ENCODE peak calls at places on chromosomes 6 and 20, in nine cellular contexts. One of them, this sample, is unnamed.
A peak's percentile ranks its signal among the peaks of the same experiment; 100 is the strongest.

GRCh38 chr6:73798592-73798991 is 102.6 kb downstream of the CD109 start:
- DNase-seq in stimulated activated CD8-positive, alpha-beta memory T cell treated with anti-CD3 and anti-CD28 coated beads, Interleukin-4, amount 100 ng/mL, for 4 hours: no peak
- DNase-seq in renal cortical epithelial cell: peak; percentile 72
- DNase-seq in T-helper 9 cell: no peak
- DNase-seq in EL: peak; percentile 95
- DNase-seq in left colon: peak; percentile 28
- DNase-seq in iPS-NIHi11: peak; percentile 44
- DNase-seq in GM10248: peak; percentile 48
- DNase-seq in COR-L47: no peak
- DNase-seq in this sample: peak; percentile 64

GRCh38 chr6:138161434-138162103 is at the start of gene ARFGEF3:
- DNase-seq in iPS-NIHi11: peak; percentile 88
- DNase-seq in EL: peak; percentile 53
- DNase-seq in COR-L47: peak; percentile 40
- DNase-seq in left colon: peak; percentile 47
- DNase-seq in T-helper 9 cell: peak; percentile 37
- DNase-seq in GM10248: peak; percentile 60
- DNase-seq in stimulated activated CD8-positive, alpha-beta memory T cell treated with anti-CD3 and anti-CD28 coated beads, Interleukin-4, amount 100 ng/mL, for 4 hours: peak; percentile 30
- DNase-seq in renal cortical epithelial cell: peak; percentile 5
- DNase-seq in this sample: peak; percentile 65

GRCh38 chr6:134063966-134064445 is 11.6 kb upstream of the SLC2A12 start:
- DNase-seq in COR-L47: no peak
- DNase-seq in T-helper 9 cell: peak; percentile 25
- DNase-seq in stimulated activated CD8-positive, alpha-beta memory T cell treated with anti-CD3 and anti-CD28 coated beads, Interleukin-4, amount 100 ng/mL, for 4 hours: no peak
- DNase-seq in iPS-NIHi11: peak; percentile 75
- DNase-seq in left colon: peak; percentile 40
- DNase-seq in renal cortical epithelial cell: peak; percentile 74
- DNase-seq in GM10248: peak; percentile 76
- DNase-seq in EL: peak; percentile 73
- DNase-seq in this sample: peak; percentile 64

GRCh38 chr20:45368221-45368980 is 5.4 kb downstream of the SYS1 start:
- DNase-seq in T-helper 9 cell: no peak
- DNase-seq in stimulated activated CD8-positive, alpha-beta memory T cell treated with anti-CD3 and anti-CD28 coated beads, Interleukin-4, amount 100 ng/mL, for 4 hours: no peak
- DNase-seq in COR-L47: no peak
- DNase-seq in renal cortical epithelial cell: peak; percentile 71
- DNase-seq in iPS-NIHi11: no peak
- DNase-seq in EL: no peak
- DNase-seq in left colon: no peak
- DNase-seq in GM10248: peak; percentile 86
- DNase-seq in this sample: no peak

GRCh38 chr20:59340186-59340885 is 39.9 kb downstream of the EDN3 start:
- DNase-seq in COR-L47: no peak
- DNase-seq in EL: no peak
- DNase-seq in renal cortical epithelial cell: no peak
- DNase-seq in iPS-NIHi11: no peak
- DNase-seq in GM10248: no peak
- DNase-seq in T-helper 9 cell: no peak
- DNase-seq in stimulated activated CD8-positive, alpha-beta memory T cell treated with anti-CD3 and anti-CD28 coated beads, Interleukin-4, amount 100 ng/mL, for 4 hours: no peak
- DNase-seq in left colon: no peak
- DNase-seq in this sample: no peak

GRCh38 chr20:58086763-58087566 is 141.5 kb downstream of the ANKRD60 start:
- DNase-seq in stimulated activated CD8-positive, alpha-beta memory T cell treated with anti-CD3 and anti-CD28 coated beads, Interleukin-4, amount 100 ng/mL, for 4 hours: no peak
- DNase-seq in EL: peak; percentile 48
- DNase-seq in left colon: no peak
- DNase-seq in iPS-NIHi11: peak; percentile 81
- DNase-seq in COR-L47: peak; percentile 59
- DNase-seq in renal cortical epithelial cell: peak; percentile 47
- DNase-seq in GM10248: peak; percentile 43
- DNase-seq in T-helper 9 cell: no peak
- DNase-seq in this sample: peak; percentile 22

GRCh38 chr20:5674176-5674660 is 76.0 kb upstream of the SHLD1 start:
- DNase-seq in COR-L47: no peak
- DNase-seq in iPS-NIHi11: no peak
- DNase-seq in renal cortical epithelial cell: peak; percentile 78
- DNase-seq in left colon: no peak
- DNase-seq in stimulated activated CD8-positive, alpha-beta memory T cell treated with anti-CD3 and anti-CD28 coated beads, Interleukin-4, amount 100 ng/mL, for 4 hours: no peak
- DNase-seq in EL: no peak
- DNase-seq in GM10248: peak; percentile 48
- DNase-seq in T-helper 9 cell: no peak
- DNase-seq in this sample: no peak

GRCh38 chr20:63080411-63080810 is 73.6 kb upstream of the BHLHE23 start:
- DNase-seq in COR-L47: no peak
- DNase-seq in left colon: no peak
- DNase-seq in stimulated activated CD8-positive, alpha-beta memory T cell treated with anti-CD3 and anti-CD28 coated beads, Interleukin-4, amount 100 ng/mL, for 4 hours: no peak
- DNase-seq in T-helper 9 cell: no peak
- DNase-seq in renal cortical epithelial cell: no peak
- DNase-seq in iPS-NIHi11: no peak
- DNase-seq in EL: no peak
- DNase-seq in GM10248: no peak
- DNase-seq in this sample: no peak

GRCh38 chr6:31210842-31211241 is 40.4 kb upstream of the POU5F1 start:
- DNase-seq in COR-L47: no peak
- DNase-seq in T-helper 9 cell: no peak
- DNase-seq in renal cortical epithelial cell: no peak
- DNase-seq in GM10248: no peak
- DNase-seq in left colon: no peak
- DNase-seq in iPS-NIHi11: no peak
- DNase-seq in stimulated activated CD8-positive, alpha-beta memory T cell treated with anti-CD3 and anti-CD28 coated beads, Interleukin-4, amount 100 ng/mL, for 4 hours: no peak
- DNase-seq in EL: no peak
- DNase-seq in this sample: no peak

GRCh38 chr6:125598422-125598821 is 151.0 kb upstream of the HEY2 start:
- DNase-seq in stimulated activated CD8-positive, alpha-beta memory T cell treated with anti-CD3 and anti-CD28 coated beads, Interleukin-4, amount 100 ng/mL, for 4 hours: no peak
- DNase-seq in GM10248: no peak
- DNase-seq in renal cortical epithelial cell: peak; percentile 89
- DNase-seq in EL: peak; percentile 45
- DNase-seq in T-helper 9 cell: no peak
- DNase-seq in COR-L47: no peak
- DNase-seq in iPS-NIHi11: no peak
- DNase-seq in left colon: peak; percentile 36
- DNase-seq in this sample: no peak

GRCh38 chr6:98816799-98817198 is 17.6 kb upstream of the POU3F2 start:
- DNase-seq in stimulated activated CD8-positive, alpha-beta memory T cell treated with anti-CD3 and anti-CD28 coated beads, Interleukin-4, amount 100 ng/mL, for 4 hours: no peak
- DNase-seq in GM10248: no peak
- DNase-seq in COR-L47: no peak
- DNase-seq in left colon: no peak
- DNase-seq in iPS-NIHi11: no peak
- DNase-seq in T-helper 9 cell: no peak
- DNase-seq in EL: no peak
- DNase-seq in renal cortical epithelial cell: no peak
- DNase-seq in this sample: no peak

GRCh38 chr6:154319231-154319858 is 37.3 kb downstream of the IPCEF1 start:
- DNase-seq in stimulated activated CD8-positive, alpha-beta memory T cell treated with anti-CD3 and anti-CD28 coated beads, Interleukin-4, amount 100 ng/mL, for 4 hours: no peak
- DNase-seq in T-helper 9 cell: no peak
- DNase-seq in left colon: no peak
- DNase-seq in COR-L47: peak; percentile 6
- DNase-seq in GM10248: no peak
- DNase-seq in EL: peak; percentile 84
- DNase-seq in iPS-NIHi11: no peak
- DNase-seq in renal cortical epithelial cell: peak; percentile 82
- DNase-seq in this sample: peak; percentile 38

GRCh38 chr6:135664527-135664926 is 167.0 kb upstream of the AHI1 start:
- DNase-seq in T-helper 9 cell: no peak
- DNase-seq in GM10248: no peak
- DNase-seq in COR-L47: no peak
- DNase-seq in iPS-NIHi11: no peak
- DNase-seq in stimulated activated CD8-positive, alpha-beta memory T cell treated with anti-CD3 and anti-CD28 coated beads, Interleukin-4, amount 100 ng/mL, for 4 hours: no peak
- DNase-seq in left colon: no peak
- DNase-seq in renal cortical epithelial cell: no peak
- DNase-seq in EL: no peak
- DNase-seq in this sample: no peak

GRCh38 chr20:19348582-19348981 is 136.1 kb downstream of the SLC24A3 start:
- DNase-seq in iPS-NIHi11: no peak
- DNase-seq in renal cortical epithelial cell: no peak
- DNase-seq in COR-L47: no peak
- DNase-seq in EL: no peak
- DNase-seq in left colon: no peak
- DNase-seq in stimulated activated CD8-positive, alpha-beta memory T cell treated with anti-CD3 and anti-CD28 coated beads, Interleukin-4, amount 100 ng/mL, for 4 hours: no peak
- DNase-seq in T-helper 9 cell: no peak
- DNase-seq in GM10248: no peak
- DNase-seq in this sample: no peak

GRCh38 chr6:137933696-137934095 is 66.6 kb downstream of the TNFAIP3 start:
- DNase-seq in COR-L47: no peak
- DNase-seq in stimulated activated CD8-positive, alpha-beta memory T cell treated with anti-CD3 and anti-CD28 coated beads, Interleukin-4, amount 100 ng/mL, for 4 hours: no peak
- DNase-seq in left colon: no peak
- DNase-seq in T-helper 9 cell: no peak
- DNase-seq in iPS-NIHi11: no peak
- DNase-seq in EL: peak; percentile 82
- DNase-seq in GM10248: no peak
- DNase-seq in renal cortical epithelial cell: peak; percentile 51
- DNase-seq in this sample: no peak

GRCh38 chr6:105317607-105318533 is 85.0 kb downstream of the PREP start:
- DNase-seq in GM10248: no peak
- DNase-seq in iPS-NIHi11: peak; percentile 23
- DNase-seq in T-helper 9 cell: no peak
- DNase-seq in COR-L47: peak; percentile 45
- DNase-seq in left colon: no peak
- DNase-seq in stimulated activated CD8-positive, alpha-beta memory T cell treated with anti-CD3 and anti-CD28 coated beads, Interleukin-4, amount 100 ng/mL, for 4 hours: no peak
- DNase-seq in renal cortical epithelial cell: no peak
- DNase-seq in EL: no peak
- DNase-seq in this sample: peak; percentile 47

GRCh38 chr6:138539882-138540281 is 40.6 kb upstream of the NHSL1 start:
- DNase-seq in left colon: no peak
- DNase-seq in T-helper 9 cell: no peak
- DNase-seq in renal cortical epithelial cell: no peak
- DNase-seq in iPS-NIHi11: no peak
- DNase-seq in GM10248: no peak
- DNase-seq in stimulated activated CD8-positive, alpha-beta memory T cell treated with anti-CD3 and anti-CD28 coated beads, Interleukin-4, amount 100 ng/mL, for 4 hours: no peak
- DNase-seq in EL: no peak
- DNase-seq in COR-L47: no peak
- DNase-seq in this sample: no peak

GRCh38 chr20:45863543-45864470 is 6.4 kb downstream of the ZSWIM3 start:
- DNase-seq in EL: no peak
- DNase-seq in GM10248: no peak
- DNase-seq in left colon: no peak
- DNase-seq in T-helper 9 cell: no peak
- DNase-seq in renal cortical epithelial cell: no peak
- DNase-seq in COR-L47: no peak
- DNase-seq in iPS-NIHi11: no peak
- DNase-seq in stimulated activated CD8-positive, alpha-beta memory T cell treated with anti-CD3 and anti-CD28 coated beads, Interleukin-4, amount 100 ng/mL, for 4 hours: no peak
- DNase-seq in this sample: no peak

GRCh38 chr6:90403489-90404381 is 107.1 kb upstream of the BACH2 start:
- DNase-seq in COR-L47: no peak
- DNase-seq in EL: peak; percentile 60
- DNase-seq in iPS-NIHi11: peak; percentile 57
- DNase-seq in T-helper 9 cell: no peak
- DNase-seq in GM10248: no peak
- DNase-seq in stimulated activated CD8-positive, alpha-beta memory T cell treated with anti-CD3 and anti-CD28 coated beads, Interleukin-4, amount 100 ng/mL, for 4 hours: no peak
- DNase-seq in renal cortical epithelial cell: peak; percentile 68
- DNase-seq in left colon: no peak
- DNase-seq in this sample: no peak

GRCh38 chr6:33993091-33993490 is 152.8 kb downstream of the GRM4 start:
- DNase-seq in T-helper 9 cell: no peak
- DNase-seq in iPS-NIHi11: no peak
- DNase-seq in renal cortical epithelial cell: no peak
- DNase-seq in EL: no peak
- DNase-seq in GM10248: no peak
- DNase-seq in stimulated activated CD8-positive, alpha-beta memory T cell treated with anti-CD3 and anti-CD28 coated beads, Interleukin-4, amount 100 ng/mL, for 4 hours: no peak
- DNase-seq in left colon: no peak
- DNase-seq in COR-L47: no peak
- DNase-seq in this sample: no peak

GRCh38 chr6:110181131-110182027 is 1.2 kb downstream of the CDC40 start:
- DNase-seq in stimulated activated CD8-positive, alpha-beta memory T cell treated with anti-CD3 and anti-CD28 coated beads, Interleukin-4, amount 100 ng/mL, for 4 hours: no peak
- DNase-seq in T-helper 9 cell: no peak
- DNase-seq in iPS-NIHi11: no peak
- DNase-seq in left colon: no peak
- DNase-seq in GM10248: no peak
- DNase-seq in EL: peak; percentile 18
- DNase-seq in renal cortical epithelial cell: no peak
- DNase-seq in COR-L47: no peak
- DNase-seq in this sample: no peak

GRCh38 chr6:145688493-145688905 is 46.8 kb downstream of the EPM2A start:
- DNase-seq in stimulated activated CD8-positive, alpha-beta memory T cell treated with anti-CD3 and anti-CD28 coated beads, Interleukin-4, amount 100 ng/mL, for 4 hours: no peak
- DNase-seq in renal cortical epithelial cell: peak; percentile 87
- DNase-seq in iPS-NIHi11: no peak
- DNase-seq in left colon: no peak
- DNase-seq in GM10248: no peak
- DNase-seq in COR-L47: no peak
- DNase-seq in T-helper 9 cell: no peak
- DNase-seq in EL: peak; percentile 33
- DNase-seq in this sample: peak; percentile 8

GRCh38 chr6:116405147-116405546 is 34.4 kb downstream of the DSE start:
- DNase-seq in left colon: no peak
- DNase-seq in iPS-NIHi11: no peak
- DNase-seq in GM10248: peak; percentile 42
- DNase-seq in renal cortical epithelial cell: no peak
- DNase-seq in COR-L47: no peak
- DNase-seq in T-helper 9 cell: no peak
- DNase-seq in EL: peak; percentile 43
- DNase-seq in stimulated activated CD8-positive, alpha-beta memory T cell treated with anti-CD3 and anti-CD28 coated beads, Interleukin-4, amount 100 ng/mL, for 4 hours: no peak
- DNase-seq in this sample: no peak

GRCh38 chr6:97423190-97423589 is 140.2 kb upstream of the MMS22L start:
- DNase-seq in renal cortical epithelial cell: no peak
- DNase-seq in iPS-NIHi11: no peak
- DNase-seq in COR-L47: no peak
- DNase-seq in left colon: no peak
- DNase-seq in GM10248: no peak
- DNase-seq in stimulated activated CD8-positive, alpha-beta memory T cell treated with anti-CD3 and anti-CD28 coated beads, Interleukin-4, amount 100 ng/mL, for 4 hours: no peak
- DNase-seq in T-helper 9 cell: no peak
- DNase-seq in EL: no peak
- DNase-seq in this sample: no peak

GRCh38 chr6:111478064-111478476 is 4.9 kb downstream of the REV3L start:
- DNase-seq in iPS-NIHi11: no peak
- DNase-seq in left colon: no peak
- DNase-seq in EL: peak; percentile 72
- DNase-seq in stimulated activated CD8-positive, alpha-beta memory T cell treated with anti-CD3 and anti-CD28 coated beads, Interleukin-4, amount 100 ng/mL, for 4 hours: no peak
- DNase-seq in GM10248: no peak
- DNase-seq in renal cortical epithelial cell: peak; percentile 63
- DNase-seq in COR-L47: no peak
- DNase-seq in T-helper 9 cell: no peak
- DNase-seq in this sample: peak; percentile 48

GRCh38 chr6:11053307-11053706 is 9.2 kb upstream of the ELOVL2 start:
- DNase-seq in renal cortical epithelial cell: no peak
- DNase-seq in T-helper 9 cell: no peak
- DNase-seq in EL: no peak
- DNase-seq in left colon: no peak
- DNase-seq in iPS-NIHi11: no peak
- DNase-seq in COR-L47: no peak
- DNase-seq in GM10248: no peak
- DNase-seq in stimulated activated CD8-positive, alpha-beta memory T cell treated with anti-CD3 and anti-CD28 coated beads, Interleukin-4, amount 100 ng/mL, for 4 hours: no peak
- DNase-seq in this sample: no peak

GRCh38 chr6:9233686-9234085 is 798.3 kb upstream of the SLC35B3 start:
- DNase-seq in COR-L47: no peak
- DNase-seq in EL: no peak
- DNase-seq in stimulated activated CD8-positive, alpha-beta memory T cell treated with anti-CD3 and anti-CD28 coated beads, Interleukin-4, amount 100 ng/mL, for 4 hours: no peak
- DNase-seq in left colon: no peak
- DNase-seq in iPS-NIHi11: no peak
- DNase-seq in GM10248: no peak
- DNase-seq in renal cortical epithelial cell: peak; percentile 42
- DNase-seq in T-helper 9 cell: no peak
- DNase-seq in this sample: no peak

GRCh38 chr20:39829255-39829654 is 859.8 kb downstream of the MAFB start:
- DNase-seq in GM10248: no peak
- DNase-seq in EL: peak; percentile 36
- DNase-seq in renal cortical epithelial cell: no peak
- DNase-seq in iPS-NIHi11: peak; percentile 40
- DNase-seq in T-helper 9 cell: no peak
- DNase-seq in COR-L47: no peak
- DNase-seq in left colon: no peak
- DNase-seq in stimulated activated CD8-positive, alpha-beta memory T cell treated with anti-CD3 and anti-CD28 coated beads, Interleukin-4, amount 100 ng/mL, for 4 hours: no peak
- DNase-seq in this sample: no peak

GRCh38 chr6:104589940-104590339 is 269.8 kb downstream of the HACE1 start:
- DNase-seq in left colon: no peak
- DNase-seq in COR-L47: peak; percentile 34
- DNase-seq in EL: no peak
- DNase-seq in stimulated activated CD8-positive, alpha-beta memory T cell treated with anti-CD3 and anti-CD28 coated beads, Interleukin-4, amount 100 ng/mL, for 4 hours: no peak
- DNase-seq in GM10248: no peak
- DNase-seq in iPS-NIHi11: no peak
- DNase-seq in renal cortical epithelial cell: peak; percentile 26
- DNase-seq in T-helper 9 cell: no peak
- DNase-seq in this sample: no peak

GRCh38 chr20:50313223-50313820 is 122.7 kb downstream of the CEBPB start:
- DNase-seq in left colon: no peak
- DNase-seq in COR-L47: no peak
- DNase-seq in iPS-NIHi11: no peak
- DNase-seq in GM10248: no peak
- DNase-seq in renal cortical epithelial cell: no peak
- DNase-seq in T-helper 9 cell: no peak
- DNase-seq in EL: peak; percentile 70
- DNase-seq in stimulated activated CD8-positive, alpha-beta memory T cell treated with anti-CD3 and anti-CD28 coated beads, Interleukin-4, amount 100 ng/mL, for 4 hours: no peak
- DNase-seq in this sample: no peak

GRCh38 chr6:83708546-83708969 is 343 bp downstream of the SNAP91 start:
- DNase-seq in left colon: no peak
- DNase-seq in iPS-NIHi11: peak; percentile 67
- DNase-seq in renal cortical epithelial cell: no peak
- DNase-seq in COR-L47: peak; percentile 38
- DNase-seq in stimulated activated CD8-positive, alpha-beta memory T cell treated with anti-CD3 and anti-CD28 coated beads, Interleukin-4, amount 100 ng/mL, for 4 hours: no peak
- DNase-seq in T-helper 9 cell: no peak
- DNase-seq in GM10248: peak; percentile 18
- DNase-seq in EL: peak; percentile 8
- DNase-seq in this sample: no peak

This sample was measured in ACHN.